ENCODE peak calls at places on chromosomes 4 and X, in ten cellular contexts. One of them, this sample, is unnamed.

GRCh38 chr4:57905965-57906364 is 795.8 kb upstream of the IGFBP7 start:
- DNase-seq in NCI-H1417: no peak
- DNase-seq in adipocyte: no peak
- DNase-seq in Panc1: no peak
- DNase-seq in pons: no peak
- DNase-seq in head of caudate nucleus: no peak
- DNase-seq in stimulated activated CD8-positive, alpha-beta memory T cell treated with anti-CD3 and anti-CD28 coated beads, Interleukin-15, amount 100 ng/mL, for 4 hours: no peak
- DNase-seq in GM06990: no peak
- DNase-seq in NCI-H1436: no peak
- DNase-seq in psoas muscle: no peak
- DNase-seq in this sample: no peak

GRCh38 chrX:3415011-3415410 is 68.6 kb upstream of the MXRA5 start:
- DNase-seq in Panc1: no peak
- DNase-seq in head of caudate nucleus: no peak
- DNase-seq in psoas muscle: no peak
- DNase-seq in pons: no peak
- DNase-seq in adipocyte: no peak
- DNase-seq in NCI-H1417: no peak
- DNase-seq in stimulated activated CD8-positive, alpha-beta memory T cell treated with anti-CD3 and anti-CD28 coated beads, Interleukin-15, amount 100 ng/mL, for 4 hours: no peak
- DNase-seq in NCI-H1436: no peak
- DNase-seq in GM06990: no peak
- DNase-seq in this sample: no peak

GRCh38 chr4:82785248-82786003 is 13.2 kb downstream of the SCD5 start:
- DNase-seq in psoas muscle: no peak
- DNase-seq in head of caudate nucleus: peak; percentile 78
- DNase-seq in stimulated activated CD8-positive, alpha-beta memory T cell treated with anti-CD3 and anti-CD28 coated beads, Interleukin-15, amount 100 ng/mL, for 4 hours: no peak
- DNase-seq in Panc1: no peak
- DNase-seq in GM06990: no peak
- DNase-seq in NCI-H1417: no peak
- DNase-seq in pons: peak; percentile 84
- DNase-seq in NCI-H1436: no peak
- DNase-seq in adipocyte: peak; percentile 78
- DNase-seq in this sample: no peak

GRCh38 chrX:2610246-2611170 is 80.6 kb upstream of the CD99 start:
- DNase-seq in pons: no peak
- DNase-seq in Panc1: no peak
- DNase-seq in psoas muscle: no peak
- DNase-seq in GM06990: no peak
- DNase-seq in stimulated activated CD8-positive, alpha-beta memory T cell treated with anti-CD3 and anti-CD28 coated beads, Interleukin-15, amount 100 ng/mL, for 4 hours: no peak
- DNase-seq in adipocyte: peak; percentile 23
- DNase-seq in head of caudate nucleus: no peak
- DNase-seq in NCI-H1436: no peak
- DNase-seq in NCI-H1417: no peak
- DNase-seq in this sample: no peak

GRCh38 chrX:140766024-140766611 is 56.6 kb downstream of the LINC00632 start:
- DNase-seq in pons: peak; percentile 70
- DNase-seq in adipocyte: peak; percentile 88
- DNase-seq in NCI-H1417: peak; percentile 11
- DNase-seq in stimulated activated CD8-positive, alpha-beta memory T cell treated with anti-CD3 and anti-CD28 coated beads, Interleukin-15, amount 100 ng/mL, for 4 hours: no peak
- DNase-seq in psoas muscle: no peak
- DNase-seq in head of caudate nucleus: peak; percentile 78
- DNase-seq in GM06990: no peak
- DNase-seq in NCI-H1436: peak; percentile 30
- DNase-seq in Panc1: peak; percentile 47
- DNase-seq in this sample: peak; percentile 24

GRCh38 chrX:153731117-153731844 is 6.6 kb downstream of the ABCD1 start:
- DNase-seq in head of caudate nucleus: no peak
- DNase-seq in pons: no peak
- DNase-seq in NCI-H1436: no peak
- DNase-seq in adipocyte: peak; percentile 83
- DNase-seq in stimulated activated CD8-positive, alpha-beta memory T cell treated with anti-CD3 and anti-CD28 coated beads, Interleukin-15, amount 100 ng/mL, for 4 hours: no peak
- DNase-seq in Panc1: no peak
- DNase-seq in NCI-H1417: no peak
- DNase-seq in psoas muscle: no peak
- DNase-seq in GM06990: no peak
- DNase-seq in this sample: no peak

GRCh38 chr4:149553959-149554520 is 261.6 kb downstream of the IQCM start:
- DNase-seq in pons: no peak
- DNase-seq in stimulated activated CD8-positive, alpha-beta memory T cell treated with anti-CD3 and anti-CD28 coated beads, Interleukin-15, amount 100 ng/mL, for 4 hours: no peak
- DNase-seq in NCI-H1436: no peak
- DNase-seq in Panc1: no peak
- DNase-seq in NCI-H1417: no peak
- DNase-seq in psoas muscle: no peak
- DNase-seq in adipocyte: peak; percentile 59
- DNase-seq in head of caudate nucleus: no peak
- DNase-seq in GM06990: no peak
- DNase-seq in this sample: no peak

GRCh38 chr4:13184199-13184598 is 299.9 kb downstream of the RAB28 start:
- DNase-seq in stimulated activated CD8-positive, alpha-beta memory T cell treated with anti-CD3 and anti-CD28 coated beads, Interleukin-15, amount 100 ng/mL, for 4 hours: no peak
- DNase-seq in NCI-H1417: no peak
- DNase-seq in head of caudate nucleus: no peak
- DNase-seq in adipocyte: no peak
- DNase-seq in psoas muscle: no peak
- DNase-seq in GM06990: no peak
- DNase-seq in pons: no peak
- DNase-seq in Panc1: no peak
- DNase-seq in NCI-H1436: no peak
- DNase-seq in this sample: no peak

GRCh38 chrX:97898798-97899197 is 1015.1 kb downstream of the RPA4 start:
- DNase-seq in adipocyte: peak; percentile 34
- DNase-seq in GM06990: no peak
- DNase-seq in head of caudate nucleus: no peak
- DNase-seq in Panc1: no peak
- DNase-seq in stimulated activated CD8-positive, alpha-beta memory T cell treated with anti-CD3 and anti-CD28 coated beads, Interleukin-15, amount 100 ng/mL, for 4 hours: no peak
- DNase-seq in pons: no peak
- DNase-seq in NCI-H1417: no peak
- DNase-seq in NCI-H1436: no peak
- DNase-seq in psoas muscle: no peak
- DNase-seq in this sample: no peak

GRCh38 chr4:132266374-132266773 is 882.7 kb upstream of the PCDH10 start:
- DNase-seq in stimulated activated CD8-positive, alpha-beta memory T cell treated with anti-CD3 and anti-CD28 coated beads, Interleukin-15, amount 100 ng/mL, for 4 hours: no peak
- DNase-seq in Panc1: no peak
- DNase-seq in GM06990: no peak
- DNase-seq in NCI-H1417: no peak
- DNase-seq in NCI-H1436: no peak
- DNase-seq in head of caudate nucleus: no peak
- DNase-seq in pons: no peak
- DNase-seq in psoas muscle: no peak
- DNase-seq in adipocyte: no peak
- DNase-seq in this sample: no peak

GRCh38 chrX:48476919-48477318 is 920 bp downstream of the FTSJ1 start:
- DNase-seq in head of caudate nucleus: no peak
- DNase-seq in pons: no peak
- DNase-seq in adipocyte: no peak
- DNase-seq in GM06990: no peak
- DNase-seq in Panc1: no peak
- DNase-seq in stimulated activated CD8-positive, alpha-beta memory T cell treated with anti-CD3 and anti-CD28 coated beads, Interleukin-15, amount 100 ng/mL, for 4 hours: no peak
- DNase-seq in psoas muscle: no peak
- DNase-seq in NCI-H1436: no peak
- DNase-seq in NCI-H1417: no peak
- DNase-seq in this sample: no peak

GRCh38 chrX:51461053-51462050 is 35.0 kb downstream of the NUDT11 start:
- DNase-seq in NCI-H1436: peak; percentile 26
- DNase-seq in head of caudate nucleus: peak; percentile 58
- DNase-seq in Panc1: peak; percentile 47
- DNase-seq in NCI-H1417: peak; percentile 10
- DNase-seq in pons: peak; percentile 15
- DNase-seq in adipocyte: peak; percentile 65
- DNase-seq in stimulated activated CD8-positive, alpha-beta memory T cell treated with anti-CD3 and anti-CD28 coated beads, Interleukin-15, amount 100 ng/mL, for 4 hours: no peak
- DNase-seq in GM06990: no peak
- DNase-seq in psoas muscle: no peak
- DNase-seq in this sample: no peak

GRCh38 chr4:27042411-27042810 is 181.8 kb downstream of the STIM2 start:
- DNase-seq in head of caudate nucleus: no peak
- DNase-seq in NCI-H1436: no peak
- DNase-seq in pons: no peak
- DNase-seq in psoas muscle: no peak
- DNase-seq in GM06990: no peak
- DNase-seq in NCI-H1417: no peak
- DNase-seq in Panc1: no peak
- DNase-seq in stimulated activated CD8-positive, alpha-beta memory T cell treated with anti-CD3 and anti-CD28 coated beads, Interleukin-15, amount 100 ng/mL, for 4 hours: no peak
- DNase-seq in adipocyte: no peak
- DNase-seq in this sample: no peak

GRCh38 chr4:69748176-69748575 is 12.2 kb downstream of the SULT1B1 start:
- DNase-seq in NCI-H1436: no peak
- DNase-seq in Panc1: no peak
- DNase-seq in NCI-H1417: no peak
- DNase-seq in head of caudate nucleus: no peak
- DNase-seq in psoas muscle: no peak
- DNase-seq in adipocyte: peak; percentile 45
- DNase-seq in GM06990: no peak
- DNase-seq in stimulated activated CD8-positive, alpha-beta memory T cell treated with anti-CD3 and anti-CD28 coated beads, Interleukin-15, amount 100 ng/mL, for 4 hours: no peak
- DNase-seq in pons: no peak
- DNase-seq in this sample: no peak

GRCh38 chr4:82799006-82799881 is 648 bp upstream of the SCD5 start:
- DNase-seq in head of caudate nucleus: peak; percentile 61
- DNase-seq in psoas muscle: no peak
- DNase-seq in adipocyte: peak; percentile 40
- DNase-seq in GM06990: peak; percentile 14
- DNase-seq in NCI-H1417: peak; percentile 56
- DNase-seq in pons: no peak
- DNase-seq in NCI-H1436: peak; percentile 32
- DNase-seq in Panc1: no peak
- DNase-seq in stimulated activated CD8-positive, alpha-beta memory T cell treated with anti-CD3 and anti-CD28 coated beads, Interleukin-15, amount 100 ng/mL, for 4 hours: no peak
- DNase-seq in this sample: no peak

GRCh38 chrX:19272452-19272851 is 71.3 kb upstream of the PDHA1 start:
- DNase-seq in NCI-H1417: no peak
- DNase-seq in head of caudate nucleus: no peak
- DNase-seq in Panc1: no peak
- DNase-seq in adipocyte: peak; percentile 19
- DNase-seq in pons: no peak
- DNase-seq in psoas muscle: no peak
- DNase-seq in stimulated activated CD8-positive, alpha-beta memory T cell treated with anti-CD3 and anti-CD28 coated beads, Interleukin-15, amount 100 ng/mL, for 4 hours: no peak
- DNase-seq in NCI-H1436: no peak
- DNase-seq in GM06990: no peak
- DNase-seq in this sample: no peak

GRCh38 chr4:141807073-141807472 is 170.7 kb downstream of the IL15 start:
- DNase-seq in pons: no peak
- DNase-seq in NCI-H1417: no peak
- DNase-seq in head of caudate nucleus: peak; percentile 50
- DNase-seq in NCI-H1436: no peak
- DNase-seq in psoas muscle: no peak
- DNase-seq in stimulated activated CD8-positive, alpha-beta memory T cell treated with anti-CD3 and anti-CD28 coated beads, Interleukin-15, amount 100 ng/mL, for 4 hours: no peak
- DNase-seq in Panc1: no peak
- DNase-seq in adipocyte: peak; percentile 56
- DNase-seq in GM06990: no peak
- DNase-seq in this sample: no peak

GRCh38 chr4:27921236-27921635 is 1060.6 kb downstream of the STIM2 start:
- DNase-seq in NCI-H1417: no peak
- DNase-seq in GM06990: no peak
- DNase-seq in NCI-H1436: no peak
- DNase-seq in adipocyte: peak; percentile 42
- DNase-seq in head of caudate nucleus: no peak
- DNase-seq in stimulated activated CD8-positive, alpha-beta memory T cell treated with anti-CD3 and anti-CD28 coated beads, Interleukin-15, amount 100 ng/mL, for 4 hours: no peak
- DNase-seq in Panc1: no peak
- DNase-seq in psoas muscle: no peak
- DNase-seq in pons: no peak
- DNase-seq in this sample: no peak

GRCh38 chr4:138400528-138400927 is 158.4 kb upstream of the SLC7A11 start:
- DNase-seq in psoas muscle: no peak
- DNase-seq in NCI-H1436: no peak
- DNase-seq in Panc1: no peak
- DNase-seq in pons: no peak
- DNase-seq in adipocyte: no peak
- DNase-seq in NCI-H1417: no peak
- DNase-seq in head of caudate nucleus: no peak
- DNase-seq in stimulated activated CD8-positive, alpha-beta memory T cell treated with anti-CD3 and anti-CD28 coated beads, Interleukin-15, amount 100 ng/mL, for 4 hours: no peak
- DNase-seq in GM06990: no peak
- DNase-seq in this sample: peak; percentile 20

GRCh38 chr4:108571027-108571569 is 49.3 kb upstream of the RPL34 start:
- DNase-seq in Panc1: no peak
- DNase-seq in adipocyte: peak; percentile 40
- DNase-seq in stimulated activated CD8-positive, alpha-beta memory T cell treated with anti-CD3 and anti-CD28 coated beads, Interleukin-15, amount 100 ng/mL, for 4 hours: no peak
- DNase-seq in pons: no peak
- DNase-seq in NCI-H1436: no peak
- DNase-seq in NCI-H1417: no peak
- DNase-seq in GM06990: no peak
- DNase-seq in head of caudate nucleus: no peak
- DNase-seq in psoas muscle: no peak
- DNase-seq in this sample: no peak

GRCh38 chr4:95539056-95539455 is 9.7 kb downstream of the UNC5C start:
- DNase-seq in stimulated activated CD8-positive, alpha-beta memory T cell treated with anti-CD3 and anti-CD28 coated beads, Interleukin-15, amount 100 ng/mL, for 4 hours: no peak
- DNase-seq in NCI-H1417: no peak
- DNase-seq in NCI-H1436: no peak
- DNase-seq in GM06990: no peak
- DNase-seq in psoas muscle: no peak
- DNase-seq in head of caudate nucleus: no peak
- DNase-seq in adipocyte: no peak
- DNase-seq in pons: peak; percentile 74
- DNase-seq in Panc1: no peak
- DNase-seq in this sample: no peak

GRCh38 chr4:188975271-188975670 is 836.0 kb downstream of the TRIML1 start:
- DNase-seq in head of caudate nucleus: no peak
- DNase-seq in pons: no peak
- DNase-seq in GM06990: no peak
- DNase-seq in psoas muscle: no peak
- DNase-seq in NCI-H1436: no peak
- DNase-seq in adipocyte: no peak
- DNase-seq in stimulated activated CD8-positive, alpha-beta memory T cell treated with anti-CD3 and anti-CD28 coated beads, Interleukin-15, amount 100 ng/mL, for 4 hours: no peak
- DNase-seq in Panc1: no peak
- DNase-seq in NCI-H1417: peak; percentile 67
- DNase-seq in this sample: no peak

GRCh38 chrX:112851161-112851779 is 10.6 kb upstream of the AMOT start:
- DNase-seq in psoas muscle: no peak
- DNase-seq in pons: no peak
- DNase-seq in head of caudate nucleus: no peak
- DNase-seq in GM06990: peak; percentile 51
- DNase-seq in NCI-H1417: no peak
- DNase-seq in Panc1: no peak
- DNase-seq in adipocyte: no peak
- DNase-seq in NCI-H1436: no peak
- DNase-seq in stimulated activated CD8-positive, alpha-beta memory T cell treated with anti-CD3 and anti-CD28 coated beads, Interleukin-15, amount 100 ng/mL, for 4 hours: no peak
- DNase-seq in this sample: no peak

GRCh38 chr4:183591301-183591700 is 67.7 kb downstream of the RWDD4 start:
- DNase-seq in adipocyte: peak; percentile 14
- DNase-seq in head of caudate nucleus: no peak
- DNase-seq in psoas muscle: no peak
- DNase-seq in pons: no peak
- DNase-seq in stimulated activated CD8-positive, alpha-beta memory T cell treated with anti-CD3 and anti-CD28 coated beads, Interleukin-15, amount 100 ng/mL, for 4 hours: no peak
- DNase-seq in NCI-H1417: no peak
- DNase-seq in GM06990: no peak
- DNase-seq in Panc1: no peak
- DNase-seq in NCI-H1436: no peak
- DNase-seq in this sample: no peak

GRCh38 chrX:71532078-71532752 is 689 bp upstream of the OGT start:
- DNase-seq in pons: peak; percentile 28
- DNase-seq in Panc1: no peak
- DNase-seq in adipocyte: peak; percentile 59
- DNase-seq in NCI-H1417: peak; percentile 13
- DNase-seq in GM06990: peak; percentile 42
- DNase-seq in psoas muscle: no peak
- DNase-seq in head of caudate nucleus: peak; percentile 39
- DNase-seq in NCI-H1436: no peak
- DNase-seq in stimulated activated CD8-positive, alpha-beta memory T cell treated with anti-CD3 and anti-CD28 coated beads, Interleukin-15, amount 100 ng/mL, for 4 hours: peak; percentile 22
- DNase-seq in this sample: no peak

GRCh38 chr4:13178621-13179020 is 305.5 kb downstream of the RAB28 start:
- DNase-seq in Panc1: no peak
- DNase-seq in head of caudate nucleus: no peak
- DNase-seq in adipocyte: no peak
- DNase-seq in NCI-H1417: peak; percentile 32
- DNase-seq in stimulated activated CD8-positive, alpha-beta memory T cell treated with anti-CD3 and anti-CD28 coated beads, Interleukin-15, amount 100 ng/mL, for 4 hours: no peak
- DNase-seq in pons: no peak
- DNase-seq in GM06990: no peak
- DNase-seq in psoas muscle: no peak
- DNase-seq in NCI-H1436: no peak
- DNase-seq in this sample: no peak

GRCh38 chr4:123832173-123833026 is 435.8 kb downstream of the SPRY1 start:
- DNase-seq in NCI-H1436: no peak
- DNase-seq in NCI-H1417: no peak
- DNase-seq in stimulated activated CD8-positive, alpha-beta memory T cell treated with anti-CD3 and anti-CD28 coated beads, Interleukin-15, amount 100 ng/mL, for 4 hours: no peak
- DNase-seq in GM06990: no peak
- DNase-seq in adipocyte: peak; percentile 97
- DNase-seq in psoas muscle: peak; percentile 65
- DNase-seq in Panc1: peak; percentile 60
- DNase-seq in head of caudate nucleus: peak; percentile 64
- DNase-seq in pons: no peak
- DNase-seq in this sample: peak; percentile 70

GRCh38 chr4:3365871-3366842 is 73.3 kb downstream of the RGS12 start:
- DNase-seq in pons: no peak
- DNase-seq in head of caudate nucleus: no peak
- DNase-seq in stimulated activated CD8-positive, alpha-beta memory T cell treated with anti-CD3 and anti-CD28 coated beads, Interleukin-15, amount 100 ng/mL, for 4 hours: no peak
- DNase-seq in NCI-H1436: no peak
- DNase-seq in GM06990: no peak
- DNase-seq in psoas muscle: no peak
- DNase-seq in NCI-H1417: no peak
- DNase-seq in Panc1: no peak
- DNase-seq in adipocyte: no peak
- DNase-seq in this sample: no peak

This sample was measured in left cardiac atrium.